ENCODE peak calls at places on chromosomes 6 and 20, in seven cellular contexts. One of them, this sample, is unnamed.

GRCh38 chr20:38023181-38024085 is 9.8 kb downstream of the TTI1 start:
- DNase-seq in AG09319: peak
- DNase-seq in GM12865: no peak
- DNase-seq in fibroblast of lung: peak
- DNase-seq in mammary epithelial cell: no peak
- DNase-seq in GM13977: no peak
- DNase-seq in pancreas: no peak
- DNase-seq in this sample: no peak

GRCh38 chr6:4928426-4928825 is 75.4 kb downstream of the RPP40 start:
- DNase-seq in AG09319: no peak
- DNase-seq in GM12865: no peak
- DNase-seq in fibroblast of lung: peak
- DNase-seq in mammary epithelial cell: peak
- DNase-seq in GM13977: no peak
- DNase-seq in pancreas: no peak
- DNase-seq in this sample: no peak

GRCh38 chr6:119322715-119323350 is 26.7 kb downstream of the MAN1A1 start:
- DNase-seq in AG09319: no peak
- DNase-seq in GM12865: no peak
- DNase-seq in fibroblast of lung: no peak
- DNase-seq in mammary epithelial cell: no peak
- DNase-seq in GM13977: no peak
- DNase-seq in pancreas: no peak
- DNase-seq in this sample: no peak

GRCh38 chr6:134835998-134836397 is 113.9 kb downstream of the ALDH8A1 start:
- DNase-seq in AG09319: no peak
- DNase-seq in GM12865: no peak
- DNase-seq in fibroblast of lung: peak
- DNase-seq in mammary epithelial cell: no peak
- DNase-seq in GM13977: no peak
- DNase-seq in pancreas: no peak
- DNase-seq in this sample: no peak

GRCh38 chr20:3398681-3399252 is 8.7 kb downstream of the DNAAF9 start:
- DNase-seq in AG09319: no peak
- DNase-seq in GM12865: no peak
- DNase-seq in fibroblast of lung: peak
- DNase-seq in mammary epithelial cell: no peak
- DNase-seq in GM13977: no peak
- DNase-seq in pancreas: no peak
- DNase-seq in this sample: no peak

GRCh38 chr6:168554898-168555617 is 114.1 kb downstream of the SMOC2 start:
- DNase-seq in AG09319: no peak
- DNase-seq in GM12865: no peak
- DNase-seq in fibroblast of lung: no peak
- DNase-seq in mammary epithelial cell: no peak
- DNase-seq in GM13977: no peak
- DNase-seq in pancreas: no peak
- DNase-seq in this sample: no peak

GRCh38 chr6:30829639-30830250 is 54.6 kb upstream of the DDR1 start:
- DNase-seq in AG09319: no peak
- DNase-seq in GM12865: no peak
- DNase-seq in fibroblast of lung: no peak
- DNase-seq in mammary epithelial cell: no peak
- DNase-seq in GM13977: no peak
- DNase-seq in pancreas: no peak
- DNase-seq in this sample: no peak

GRCh38 chr20:58004900-58005299 is 223.6 kb downstream of the ANKRD60 start:
- DNase-seq in AG09319: no peak
- DNase-seq in GM12865: no peak
- DNase-seq in fibroblast of lung: no peak
- DNase-seq in mammary epithelial cell: no peak
- DNase-seq in GM13977: no peak
- DNase-seq in pancreas: no peak
- DNase-seq in this sample: no peak

GRCh38 chr6:17709476-17709875 is 2.8 kb upstream of the NUP153 start:
- DNase-seq in AG09319: no peak
- DNase-seq in GM12865: no peak
- DNase-seq in fibroblast of lung: no peak
- DNase-seq in mammary epithelial cell: no peak
- DNase-seq in GM13977: no peak
- DNase-seq in pancreas: no peak
- DNase-seq in this sample: no peak

DNA sequence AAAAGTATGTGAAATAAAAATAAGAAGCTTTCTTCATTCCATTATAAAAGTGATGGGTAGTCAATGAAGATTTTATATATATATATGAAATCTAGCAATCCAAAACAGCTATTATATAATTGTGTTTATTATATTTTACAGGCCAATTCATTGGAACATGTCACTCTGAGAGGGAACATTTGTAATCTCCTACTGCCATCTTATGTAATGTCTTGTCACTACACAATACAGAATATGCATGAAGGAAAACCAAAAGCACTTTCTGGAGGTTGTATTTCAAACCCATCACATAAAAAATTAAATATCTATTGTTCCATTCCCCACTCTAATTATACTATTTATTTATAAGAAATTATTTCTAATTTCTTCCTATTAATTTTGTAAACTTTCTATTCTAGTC is 31.5 kb upstream of the IRAK1BP1 start:
- DNase-seq in AG09319: no peak
- DNase-seq in GM12865: peak
- DNase-seq in fibroblast of lung: no peak
- DNase-seq in mammary epithelial cell: peak
- DNase-seq in GM13977: no peak
- DNase-seq in pancreas: no peak
- DNase-seq in this sample: no peak
- TF ChIP-seq CTCF in AG09319: peak
- TF ChIP-seq CTCF in GM12865: peak
- TF ChIP-seq CTCF in fibroblast of lung: no peak
- TF ChIP-seq CTCF in mammary epithelial cell: peak
- TF ChIP-seq CTCF in GM13977: no peak
- TF ChIP-seq CTCF in pancreas: no peak
- TF ChIP-seq CTCF in this sample: peak

GRCh38 chr6:93786474-93787330 is 367.3 kb upstream of the EPHA7 start:
- DNase-seq in AG09319: no peak
- DNase-seq in GM12865: no peak
- DNase-seq in fibroblast of lung: no peak
- DNase-seq in mammary epithelial cell: no peak
- DNase-seq in GM13977: no peak
- DNase-seq in pancreas: no peak
- DNase-seq in this sample: no peak
- TF ChIP-seq CTCF in AG09319: no peak
- TF ChIP-seq CTCF in GM12865: no peak
- TF ChIP-seq CTCF in fibroblast of lung: no peak
- TF ChIP-seq CTCF in mammary epithelial cell: no peak
- TF ChIP-seq CTCF in GM13977: no peak
- TF ChIP-seq CTCF in pancreas: no peak
- TF ChIP-seq CTCF in this sample: no peak

GRCh38 chr20:21509597-21510331 is 4.1 kb downstream of the NKX2-2 start:
- DNase-seq in AG09319: no peak
- DNase-seq in GM12865: no peak
- DNase-seq in fibroblast of lung: peak
- DNase-seq in mammary epithelial cell: no peak
- DNase-seq in GM13977: peak
- DNase-seq in pancreas: no peak
- DNase-seq in this sample: no peak
- TF ChIP-seq CTCF in AG09319: peak
- TF ChIP-seq CTCF in GM12865: no peak
- TF ChIP-seq CTCF in fibroblast of lung: peak
- TF ChIP-seq CTCF in mammary epithelial cell: no peak
- TF ChIP-seq CTCF in GM13977: no peak
- TF ChIP-seq CTCF in pancreas: no peak
- TF ChIP-seq CTCF in this sample: no peak

GRCh38 chr6:78864957-78865356 is 2.4 kb upstream of the IRAK1BP1 start:
- DNase-seq in AG09319: no peak
- DNase-seq in GM12865: no peak
- DNase-seq in fibroblast of lung: no peak
- DNase-seq in mammary epithelial cell: no peak
- DNase-seq in GM13977: no peak
- DNase-seq in pancreas: no peak
- DNase-seq in this sample: no peak

GRCh38 chr6:78868124-78868523 is 773 bp downstream of the IRAK1BP1 start:
- DNase-seq in AG09319: no peak
- DNase-seq in GM12865: no peak
- DNase-seq in fibroblast of lung: no peak
- DNase-seq in mammary epithelial cell: peak
- DNase-seq in GM13977: no peak
- DNase-seq in pancreas: no peak
- DNase-seq in this sample: no peak

GRCh38 chr6:78867020-78867369 is 356 bp upstream of the IRAK1BP1 start:
- DNase-seq in AG09319: no peak
- DNase-seq in GM12865: no peak
- DNase-seq in fibroblast of lung: no peak
- DNase-seq in mammary epithelial cell: no peak
- DNase-seq in GM13977: no peak
- DNase-seq in pancreas: no peak
- DNase-seq in this sample: no peak

GRCh38 chr6:78863576-78863975 is 3.8 kb upstream of the IRAK1BP1 start:
- DNase-seq in AG09319: no peak
- DNase-seq in GM12865: no peak
- DNase-seq in fibroblast of lung: no peak
- DNase-seq in mammary epithelial cell: no peak
- DNase-seq in GM13977: no peak
- DNase-seq in pancreas: no peak
- DNase-seq in this sample: no peak

GRCh38 chr6:78867370-78868040 is at the start of gene IRAK1BP1:
- DNase-seq in AG09319: peak
- DNase-seq in GM12865: peak
- DNase-seq in fibroblast of lung: peak
- DNase-seq in mammary epithelial cell: peak
- DNase-seq in GM13977: peak
- DNase-seq in pancreas: peak
- DNase-seq in this sample: peak
- TF ChIP-seq CTCF in AG09319: no peak
- TF ChIP-seq CTCF in GM12865: peak
- TF ChIP-seq CTCF in fibroblast of lung: no peak
- TF ChIP-seq CTCF in mammary epithelial cell: peak
- TF ChIP-seq CTCF in GM13977: peak
- TF ChIP-seq CTCF in pancreas: no peak
- TF ChIP-seq CTCF in this sample: no peak

GRCh38 chr20:23157741-23158140 is 71.6 kb upstream of the CD93 start:
- DNase-seq in AG09319: no peak
- DNase-seq in GM12865: no peak
- DNase-seq in fibroblast of lung: peak
- DNase-seq in mammary epithelial cell: peak
- DNase-seq in GM13977: no peak
- DNase-seq in pancreas: no peak
- DNase-seq in this sample: no peak
- TF ChIP-seq CTCF in AG09319: no peak
- TF ChIP-seq CTCF in GM12865: no peak
- TF ChIP-seq CTCF in fibroblast of lung: no peak
- TF ChIP-seq CTCF in mammary epithelial cell: no peak
- TF ChIP-seq CTCF in GM13977: no peak
- TF ChIP-seq CTCF in pancreas: no peak
- TF ChIP-seq CTCF in this sample: no peak

GRCh38 chr6:128519132-128519930 is 1.1 kb downstream of the PTPRK start:
- DNase-seq in AG09319: no peak
- DNase-seq in GM12865: peak
- DNase-seq in fibroblast of lung: peak
- DNase-seq in mammary epithelial cell: peak
- DNase-seq in GM13977: peak
- DNase-seq in pancreas: peak
- DNase-seq in this sample: peak
- TF ChIP-seq CTCF in AG09319: no peak
- TF ChIP-seq CTCF in GM12865: no peak
- TF ChIP-seq CTCF in fibroblast of lung: no peak
- TF ChIP-seq CTCF in mammary epithelial cell: peak
- TF ChIP-seq CTCF in GM13977: no peak
- TF ChIP-seq CTCF in pancreas: no peak
- TF ChIP-seq CTCF in this sample: no peak

GRCh38 chr6:3775386-3775785 is 23.9 kb upstream of the PXDC1 start:
- DNase-seq in AG09319: no peak
- DNase-seq in GM12865: no peak
- DNase-seq in fibroblast of lung: no peak
- DNase-seq in mammary epithelial cell: no peak
- DNase-seq in GM13977: no peak
- DNase-seq in pancreas: no peak
- DNase-seq in this sample: no peak

GRCh38 chr6:3778701-3779573 is 27.4 kb upstream of the PXDC1 start:
- DNase-seq in AG09319: no peak
- DNase-seq in GM12865: no peak
- DNase-seq in fibroblast of lung: no peak
- DNase-seq in mammary epithelial cell: peak
- DNase-seq in GM13977: no peak
- DNase-seq in pancreas: no peak
- DNase-seq in this sample: no peak

GRCh38 chr6:3777695-3778461 is 26.4 kb upstream of the PXDC1 start:
- DNase-seq in AG09319: no peak
- DNase-seq in GM12865: no peak
- DNase-seq in fibroblast of lung: no peak
- DNase-seq in mammary epithelial cell: no peak
- DNase-seq in GM13977: no peak
- DNase-seq in pancreas: no peak
- DNase-seq in this sample: no peak

GRCh38 chr6:3775906-3776305 is 24.4 kb upstream of the PXDC1 start:
- DNase-seq in AG09319: no peak
- DNase-seq in GM12865: no peak
- DNase-seq in fibroblast of lung: no peak
- DNase-seq in mammary epithelial cell: no peak
- DNase-seq in GM13977: no peak
- DNase-seq in pancreas: no peak
- DNase-seq in this sample: no peak

DNA sequence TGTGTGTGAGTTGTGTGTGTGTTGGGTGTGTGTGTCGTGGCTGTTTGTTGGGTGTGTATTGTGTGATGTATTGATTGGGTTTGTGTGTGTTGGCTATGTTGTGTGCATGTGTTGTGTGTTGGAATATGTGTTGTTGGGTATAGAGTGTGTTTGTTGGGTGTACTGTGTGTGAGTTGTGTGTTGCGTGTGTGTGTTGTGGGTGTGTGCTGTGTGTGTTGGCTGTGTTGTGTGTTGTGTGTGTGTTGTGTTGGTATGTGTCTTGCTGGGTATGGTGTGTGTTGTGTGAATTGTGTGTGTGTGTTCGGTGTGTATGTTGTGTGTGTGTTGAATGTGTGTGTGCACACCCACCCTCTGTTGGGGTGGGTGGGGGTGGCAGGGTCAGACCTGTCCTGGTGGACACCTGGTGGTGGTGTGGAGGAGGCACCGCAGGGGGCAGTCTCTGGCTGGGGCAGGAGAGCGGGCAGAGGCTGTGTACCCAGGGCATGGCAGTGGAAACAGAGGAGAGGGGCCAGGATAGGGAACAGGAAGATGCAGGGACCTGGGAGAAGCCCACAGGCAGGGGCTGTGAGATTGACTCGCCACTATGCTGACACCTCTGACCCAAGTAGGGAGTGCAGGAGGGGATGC is 25.5 kb upstream of the PXDC1 start:
- DNase-seq in AG09319: no peak
- DNase-seq in GM12865: no peak
- DNase-seq in fibroblast of lung: no peak
- DNase-seq in mammary epithelial cell: no peak
- DNase-seq in GM13977: no peak
- DNase-seq in pancreas: no peak
- DNase-seq in this sample: no peak
- TF ChIP-seq CTCF in AG09319: no peak
- TF ChIP-seq CTCF in GM12865: peak
- TF ChIP-seq CTCF in fibroblast of lung: no peak
- TF ChIP-seq CTCF in mammary epithelial cell: peak
- TF ChIP-seq CTCF in GM13977: no peak
- TF ChIP-seq CTCF in pancreas: no peak
- TF ChIP-seq CTCF in this sample: no peak

This sample was measured in GM10248.